ENCODE peak calls at places on chromosomes 3 and 15, in four cellular contexts. S, N, T and K are unnamed samples.
A peak's percentile ranks its signal among the peaks of the same experiment; 100 is the strongest.

GRCh38 chr3:101066776-101067175 is 73.6 kb upstream of the ABI3BP start:
- DNase-seq in N (peak; percentile 24), T (no peak), S (no peak), K (no peak)

GRCh38 chr3:180633722-180634121 is 31.8 kb downstream of the TTC14 start:
- DNase-seq in N (no peak), T (no peak), S (no peak), K (no peak)

GRCh38 chr15:60708684-60709083 is 229.7 kb upstream of the ICE2 start:
- DNase-seq in S (no peak), N (peak; percentile 8), T (no peak), K (no peak)

GRCh38 chr3:117660941-117661635 is 951.5 kb downstream of the TUSC7 start:
- DNase-seq in T (no peak), N (no peak), S (no peak), K (no peak)

GRCh38 chr15:100842756-100843730 is 36.6 kb upstream of the ALDH1A3 start:
- DNase-seq in S (no peak), T (no peak), N (peak; percentile 57), K (no peak)

GRCh38 chr15:52208306-52208946 is 17.2 kb upstream of the GNB5 start:
- DNase-seq in S (peak; percentile 63), N (peak; percentile 83), T (no peak), K (no peak)

GRCh38 chr3:155015776-155016451 is 64.2 kb upstream of the MME start:
- DNase-seq in T (no peak), N (no peak), S (no peak), K (no peak)

GRCh38 chr3:169945313-169945712 is 21.3 kb upstream of the SEC62 start:
- DNase-seq in T (peak; percentile 65), S (no peak), N (no peak), K (no peak)

GRCh38 chr3:11212301-11212613 is 58.0 kb downstream of the HRH1 start:
- DNase-seq in T (no peak), S (no peak), N (peak; percentile 86), K (no peak)

GRCh38 chr3:159824341-159824740 is 164.3 kb upstream of the IL12A start:
- DNase-seq in S (no peak), N (peak; percentile 92), T (no peak), K (no peak)

GRCh38 chr3:147616998-147617619 is 207.9 kb downstream of the ZIC1 start:
- DNase-seq in N (peak; percentile 4), T (no peak), S (no peak), K (no peak)

GRCh38 chr3:54755746-54756145 is 172.1 kb downstream of the LRTM1 start:
- DNase-seq in N (no peak), S (no peak), T (no peak), K (no peak)

GRCh38 chr3:195042741-195043611 is 228.0 kb downstream of the XXYLT1 start:
- DNase-seq in T (no peak), S (no peak), N (no peak), K (no peak)

GRCh38 chr3:195057716-195058115 is 213.2 kb downstream of the XXYLT1 start:
- DNase-seq in S (no peak), N (no peak), T (peak; percentile 21), K (no peak)

GRCh38 chr3:72957303-72957702 is 39.3 kb upstream of the PPP4R2 start:
- DNase-seq in T (no peak), N (no peak), S (no peak), K (no peak)

GRCh38 chr3:126969586-126969985 is 13.3 kb upstream of the PLXNA1 start:
- DNase-seq in T (no peak), N (no peak), S (no peak), K (no peak)

GRCh38 chr15:84689858-84690257 is 26.1 kb downstream of the SEC11A start:
- DNase-seq in N (no peak), T (no peak), S (no peak), K (no peak)

GRCh38 chr3:156750874-156751245 is 75.3 kb upstream of the LEKR1 start:
- DNase-seq in N (no peak), S (no peak), T (no peak), K (no peak)

GRCh38 chr3:61805510-61806080 is 244.2 kb downstream of the PTPRG start:
- DNase-seq in T (no peak), S (no peak), N (no peak), K (no peak)

GRCh38 chr3:135970500-135971116 is 5.1 kb downstream of the PPP2R3A start:
- DNase-seq in S (no peak), T (no peak), N (peak; percentile 56), K (no peak)

GRCh38 chr15:87167055-87167454 is 1087.4 kb downstream of the AGBL1 start:
- DNase-seq in S (no peak), T (no peak), N (no peak), K (no peak)

GRCh38 chr3:45426161-45426560 is 37.8 kb downstream of the LARS2 start:
- DNase-seq in S (no peak), T (no peak), N (no peak), K (no peak)

GRCh38 chr3:176663819-176664218 is 533.5 kb downstream of the TBL1XR1 start:
- DNase-seq in T (no peak), N (peak; percentile 51), S (no peak), K (no peak)

GRCh38 chr3:178525180-178525704 is 11.0 kb upstream of the KCNMB2 start:
- DNase-seq in S (no peak), T (no peak), N (no peak), K (no peak)

GRCh38 chr3:193710286-193711164 is 117.5 kb downstream of the OPA1 start:
- DNase-seq in T (no peak), S (no peak), N (no peak), K (no peak)

GRCh38 chr3:162072656-162073055 is 576.0 kb downstream of the OTOL1 start:
- DNase-seq in T (no peak), S (no peak), N (no peak), K (no peak)

GRCh38 chr3:69178838-69179739 is 56.7 kb upstream of the LMOD3 start:
- DNase-seq in N (no peak), T (no peak), S (no peak), K (no peak)

GRCh38 chr3:162217603-162218002 is 721.0 kb downstream of the OTOL1 start:
- DNase-seq in T (no peak), S (no peak), N (peak; percentile 40), K (no peak)

GRCh38 chr3:107307205-107307604 is 70.0 kb upstream of the CCDC54 start:
- DNase-seq in S (no peak), T (no peak), N (no peak), K (no peak)

GRCh38 chr15:78065284-78065872 is 12.1 kb downstream of the TBC1D2B start:
- DNase-seq in S (no peak), T (peak; percentile 82), N (peak; percentile 96), K (peak; percentile 52)